ENCODE peak calls at places on chromosomes 13 and 19, in nine cellular contexts. D is neural progenitor cell, F is neuronal stem cell, U is fibroblast of lung, G is OCI-LY7, N is GM23248, A is PC-3, P is K562, C is endothelial cell of umbilical vein. S is an unnamed sample.

GRCh38 chr13:98921786-98922185 is 56.1 kb downstream of the DOCK9 start:
- DNase-seq in D (no peak), F (no peak), U (no peak), G (no peak), N (no peak), A (no peak), P (no peak), C (no peak), S (no peak)

GRCh38 chr19:37551123-37551993 is 43.2 kb downstream of the ZNF571 start:
- DNase-seq in D (no peak), F (no peak), U (peak; percentile 81), G (no peak), N (peak; percentile 75), A (no peak), P (peak; percentile 63), C (peak; percentile 57), S (peak; percentile 96)

GRCh38 chr13:45490068-45490467 is 25.3 kb downstream of the COG3 start:
- DNase-seq in D (no peak), F (no peak), U (no peak), G (peak; percentile 13), N (no peak), A (peak; percentile 2), P (no peak), C (peak; percentile 14), S (no peak)

GRCh38 chr19:18496167-18496979 is 25.5 kb downstream of the ELL start:
- DNase-seq in D (no peak), F (no peak), U (no peak), G (no peak), N (peak; percentile 91), A (peak; percentile 82), P (peak; percentile 72), C (no peak), S (peak; percentile 96)

GRCh38 chr19:51084505-51084904 is 1.8 kb upstream of the KLK14 start:
- DNase-seq in D (no peak), F (no peak), U (no peak), G (no peak), N (no peak), A (no peak), P (no peak), C (no peak), S (peak; percentile 67)

GRCh38 chr13:113297370-113297871 is 382 bp downstream of the LAMP1 start:
- DNase-seq in D (no peak), F (no peak), U (no peak), G (no peak), N (peak; percentile 56), A (no peak), P (peak; percentile 59), C (peak; percentile 28), S (peak; percentile 51)

GRCh38 chr19:33134571-33135041 is 2.7 kb downstream of the WDR88 start:
- DNase-seq in D (peak; percentile 50), F (no peak), U (no peak), G (no peak), N (no peak), A (no peak), P (peak; percentile 30), C (no peak), S (peak; percentile 64)

GRCh38 chr13:44648392-44649117 is 72.4 kb upstream of the TSC22D1 start:
- DNase-seq in D (no peak), F (no peak), U (no peak), G (no peak), N (peak; percentile 40), A (peak; percentile 3), P (no peak), C (peak; percentile 3), S (peak; percentile 68)

GRCh38 chr13:101425623-101426022 is 9.3 kb upstream of the NALCN start:
- DNase-seq in D (no peak), F (no peak), U (no peak), G (no peak), N (no peak), A (no peak), P (no peak), C (no peak), S (no peak)

GRCh38 chr13:102846261-102847015 is 606 bp downstream of the ERCC5 start:
- DNase-seq in D (peak; percentile 33), F (no peak), U (peak; percentile 41), G (peak; percentile 69), N (peak; percentile 79), A (peak; percentile 34), P (no peak), C (peak; percentile 62), S (peak; percentile 22)

GRCh38 chr19:45637890-45638667 is 1.1 kb downstream of the EML2 start:
- DNase-seq in D (no peak), F (no peak), U (peak; percentile 47), G (no peak), N (peak; percentile 55), A (no peak), P (no peak), C (no peak), S (peak; percentile 92)

GRCh38 chr13:50107205-50107604 is 92.0 kb downstream of the KCNRG start:
- DNase-seq in D (no peak), F (no peak), U (peak; percentile 11), G (no peak), N (no peak), A (no peak), P (no peak), C (no peak), S (no peak)

GRCh38 chr19:51639916-51640315 is 6.7 kb downstream of the SIGLEC14 start:
- DNase-seq in D (no peak), F (no peak), U (no peak), G (no peak), N (no peak), A (no peak), P (no peak), C (no peak), S (no peak)

GRCh38 chr13:99860736-99861135 is 110.8 kb downstream of the ZIC5 start:
- DNase-seq in D (peak; percentile 89), F (peak; percentile 84), U (no peak), G (no peak), N (no peak), A (no peak), P (no peak), C (no peak), S (no peak)

GRCh38 chr13:44142540-44142867 is 231.1 kb upstream of the SERP2 start:
- DNase-seq in D (no peak), F (no peak), U (no peak), G (no peak), N (no peak), A (no peak), P (no peak), C (no peak), S (no peak)

GRCh38 chr13:102903659-102904407 is 58.0 kb downstream of the ERCC5 start:
- DNase-seq in D (peak; percentile 28), F (no peak), U (peak; percentile 44), G (peak; percentile 30), N (peak; percentile 45), A (peak; percentile 56), P (peak; percentile 9), C (peak; percentile 43), S (no peak)

GRCh38 chr13:27182844-27183497 is 11.4 kb upstream of the USP12 start:
- DNase-seq in D (no peak), F (no peak), U (peak; percentile 81), G (no peak), N (peak; percentile 97), A (peak; percentile 94), P (peak; percentile 64), C (peak; percentile 89), S (peak; percentile 94)

GRCh38 chr19:16143399-16144215 is at the start of gene HSH2D:
- DNase-seq in D (no peak), F (no peak), U (no peak), G (peak; percentile 97), N (no peak), A (peak; percentile 93), P (no peak), C (no peak), S (no peak)

GRCh38 chr13:20465218-20465879 is 60.3 kb downstream of the CRYL1 start:
- DNase-seq in D (no peak), F (no peak), U (peak; percentile 38), G (no peak), N (peak; percentile 34), A (peak; percentile 75), P (no peak), C (no peak), S (no peak)

GRCh38 chr13:109494955-109495354 is 291.4 kb downstream of the IRS2 start:
- DNase-seq in D (no peak), F (no peak), U (peak; percentile 69), G (no peak), N (peak; percentile 91), A (peak; percentile 74), P (no peak), C (no peak), S (peak; percentile 81)

GRCh38 chr19:15323496-15324235 is 8.7 kb downstream of the BRD4 start:
- DNase-seq in D (no peak), F (no peak), U (peak; percentile 72), G (no peak), N (peak; percentile 90), A (no peak), P (peak; percentile 42), C (no peak), S (no peak)

GRCh38 chr19:10815969-10816635 is 19.9 kb downstream of the TMED1 start:
- DNase-seq in D (no peak), F (no peak), U (no peak), G (no peak), N (peak; percentile 87), A (no peak), P (no peak), C (no peak), S (peak; percentile 89)

GRCh38 chr13:74218291-74218690 is 84.1 kb upstream of the KLF12 start:
- DNase-seq in D (no peak), F (no peak), U (no peak), G (no peak), N (no peak), A (no peak), P (no peak), C (no peak), S (no peak)

GRCh38 chr19:1906985-1907562 is 1.9 kb downstream of the ADAT3 start:
- DNase-seq in D (no peak), F (no peak), U (no peak), G (no peak), N (no peak), A (no peak), P (no peak), C (no peak), S (no peak)
- H3K4me2 ChIP-seq in D (no peak overlapping the region), F (no peak overlapping the region), U (no peak overlapping the region), G (peak overlapping the region; percentile 2), N (no peak overlapping the region), A (peak overlapping the region; percentile 98), P (peak overlapping the region; percentile 13), C (no peak overlapping the region), S (no peak overlapping the region)

GRCh38 chr19:5942991-5943390 is 28.9 kb downstream of the CAPS start:
- DNase-seq in D (no peak), F (no peak), U (no peak), G (no peak), N (no peak), A (no peak), P (no peak), C (no peak), S (no peak)
- H3K4me1 ChIP-seq in D (peaks cover 13% of the 10 kb centered on the region), F (peaks cover 6% of the 10 kb centered on the region), U (peaks cover 18% of the 10 kb centered on the region), G (peaks cover 8% of the 10 kb centered on the region), N (peaks cover 11% of the 10 kb centered on the region), A (no peaks in the 10 kb centered on the region), P (peaks cover 4% of the 10 kb centered on the region), C (no peaks in the 10 kb centered on the region), S (peaks cover 14% of the 10 kb centered on the region)

GRCh38 chr19:6719992-6720368 is 470 bp downstream of the C3 start:
- DNase-seq in D (no peak), F (no peak), U (no peak), G (no peak), N (no peak), A (no peak), P (no peak), C (no peak), S (peak; percentile 76)
- H3K4me2 ChIP-seq in D (no peak overlapping the region), F (no peak overlapping the region), U (no peak overlapping the region), G (no peak overlapping the region), N (no peak overlapping the region), A (no peak overlapping the region), P (no peak overlapping the region), C (no peak overlapping the region), S (no peak overlapping the region)

GRCh38 chr13:42728507-42729180 is 52.7 kb upstream of the FAM216B start:
- DNase-seq in D (no peak), F (no peak), U (peak; percentile 44), G (no peak), N (peak; percentile 32), A (no peak), P (no peak), C (no peak), S (no peak)
- H3K4me1 ChIP-seq in D (no peaks in the 10 kb centered on the region), F (no peaks in the 10 kb centered on the region), U (no peaks in the 10 kb centered on the region), G (no peaks in the 10 kb centered on the region), N (no peaks in the 10 kb centered on the region), A (no peaks in the 10 kb centered on the region), P (no peaks in the 10 kb centered on the region), C (no peaks in the 10 kb centered on the region), S (no peaks in the 10 kb centered on the region)

S was measured in osteoblast.